ENCODE peak calls at places on chromosomes 5 and 9, in six cellular contexts. U is DMS153, R is RPMI7951, S is left colon, F is GM13977, H is DND-41. V is an unnamed sample.

GRCh38 chr5:170355601-170356098 is 33.5 kb downstream of the KCNMB1 start:
- DNase-seq in U (no peak), R (no peak), S (no peak), F (no peak), H (no peak), V (no peak)

GRCh38 chr9:130379649-130379970 is 65.2 kb upstream of the ASS1 start:
- DNase-seq in U (no peak), R (no peak), S (no peak), F (no peak), H (no peak), V (no peak)

GRCh38 chr9:103707181-103707580 is 386.9 kb upstream of the SMC2 start:
- DNase-seq in U (peak; percentile 17), R (no peak), S (no peak), F (no peak), H (no peak), V (no peak)

GRCh38 chr9:130284249-130284625 is 18.7 kb downstream of the HMCN2 start:
- DNase-seq in U (no peak), R (no peak), S (no peak), F (no peak), H (no peak), V (no peak)

GRCh38 chr5:14417232-14417730 is 164.3 kb upstream of the OTULINL start:
- DNase-seq in U (no peak), R (peak; percentile 50), S (no peak), F (peak; percentile 34), H (no peak), V (no peak)

GRCh38 chr5:126016256-126016655 is 407.0 kb upstream of the GRAMD2B start:
- DNase-seq in U (no peak), R (no peak), S (no peak), F (no peak), H (no peak), V (no peak)

GRCh38 chr9:94772654-94773303 is 46.3 kb downstream of the AOPEP start:
- DNase-seq in U (peak; percentile 92), R (peak; percentile 68), S (no peak), F (no peak), H (no peak), V (no peak)

GRCh38 chr5:95439801-95440493 is 48.8 kb downstream of the FAM81B start:
- DNase-seq in U (no peak), R (no peak), S (no peak), F (no peak), H (no peak), V (no peak)

GRCh38 chr5:20300110-20300509 is 312.1 kb upstream of the CDH18 start:
- DNase-seq in U (no peak), R (no peak), S (no peak), F (no peak), H (no peak), V (no peak)

GRCh38 chr9:85726737-85727136 is 15.0 kb downstream of the AGTPBP1 start:
- DNase-seq in U (no peak), R (no peak), S (no peak), F (no peak), H (no peak), V (no peak)